ENCODE peak calls at places on chromosomes 6 and 20, in seven cellular contexts. X, Q, P, V, L, O and C are unnamed samples.

GRCh38 chr6:84967389-84967788 is 203.0 kb upstream of the TBX18 start:
- DNase-seq in X (no peak), Q (peak), P (no peak), V (no peak), L (peak), O (peak), C (no peak)

GRCh38 chr6:123715243-123715863 is 78.6 kb upstream of the TRDN start:
- DNase-seq in X (peak), Q (peak), P (no peak), V (no peak), L (peak), O (peak), C (no peak)

GRCh38 chr6:13923527-13924145 is 1.1 kb upstream of the RNF182 start:
- DNase-seq in X (peak), Q (no peak), P (no peak), V (no peak), L (no peak), O (peak), C (no peak)

GRCh38 chr20:62489186-62489939 is 13.6 kb upstream of the GATA5 start:
- DNase-seq in X (peak), Q (no peak), P (no peak), V (no peak), L (no peak), O (peak), C (no peak)

GRCh38 chr6:106739387-106739786 is 110.0 kb downstream of the QRSL1 start:
- DNase-seq in X (no peak), Q (no peak), P (peak), V (peak), L (no peak), O (peak), C (peak)

GRCh38 chr6:38603966-38604365 is 35.8 kb downstream of the BTBD9 start:
- DNase-seq in X (peak), Q (no peak), P (no peak), V (no peak), L (no peak), O (no peak), C (no peak)

GRCh38 chr6:12654107-12654506 is 62.5 kb upstream of the PHACTR1 start:
- DNase-seq in X (no peak), Q (no peak), P (no peak), V (no peak), L (no peak), O (no peak), C (no peak)

GRCh38 chr6:76441850-76442249 is 369.4 kb upstream of the IMPG1 start:
- DNase-seq in X (no peak), Q (peak), P (no peak), V (no peak), L (no peak), O (no peak), C (no peak)

GRCh38 chr6:41037107-41037900 is 1.7 kb downstream of the UNC5CL start:
- DNase-seq in X (peak), Q (no peak), P (no peak), V (no peak), L (no peak), O (peak), C (no peak)

DNA sequence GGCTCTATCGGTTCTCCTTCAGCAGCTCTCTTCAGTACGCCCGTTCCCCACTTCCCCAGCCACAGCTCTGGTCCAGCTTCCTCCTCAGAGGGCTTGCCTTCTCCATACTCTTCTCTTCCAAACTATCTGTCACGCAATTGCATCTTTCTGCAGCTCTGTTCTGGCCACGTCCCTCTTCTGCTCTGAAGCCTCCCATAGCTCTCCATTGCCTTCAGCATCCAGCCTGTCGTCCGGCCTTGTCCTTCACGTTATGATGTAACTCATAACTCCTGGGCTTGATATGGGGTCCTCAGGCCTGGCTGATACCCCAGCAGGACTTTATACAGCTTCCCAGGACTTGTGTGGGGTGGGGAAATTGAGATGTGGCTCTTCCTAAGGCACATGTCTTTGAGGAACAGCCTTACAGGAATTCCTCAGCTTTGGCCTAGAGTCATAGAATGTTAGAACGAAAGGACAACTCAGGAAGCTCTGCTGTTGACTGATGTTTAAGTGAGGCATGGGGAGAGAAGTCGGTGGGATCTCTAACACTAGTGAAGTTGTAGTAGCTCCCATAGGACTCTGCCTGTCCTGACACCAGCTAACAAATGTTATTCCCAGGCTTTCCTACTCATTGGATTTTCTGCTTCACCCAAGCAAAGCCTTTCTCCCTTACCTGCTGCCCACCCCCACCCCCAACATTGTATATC is 39.5 kb upstream of the RNF8 start:
- DNase-seq in X (no peak), Q (no peak), P (no peak), V (no peak), L (no peak), O (no peak), C (no peak)
- H3K27ac ChIP-seq in X (no peak), Q (no peak), P (no peak), V (no peak), L (no peak), O (no peak), C (no peak)

DNA sequence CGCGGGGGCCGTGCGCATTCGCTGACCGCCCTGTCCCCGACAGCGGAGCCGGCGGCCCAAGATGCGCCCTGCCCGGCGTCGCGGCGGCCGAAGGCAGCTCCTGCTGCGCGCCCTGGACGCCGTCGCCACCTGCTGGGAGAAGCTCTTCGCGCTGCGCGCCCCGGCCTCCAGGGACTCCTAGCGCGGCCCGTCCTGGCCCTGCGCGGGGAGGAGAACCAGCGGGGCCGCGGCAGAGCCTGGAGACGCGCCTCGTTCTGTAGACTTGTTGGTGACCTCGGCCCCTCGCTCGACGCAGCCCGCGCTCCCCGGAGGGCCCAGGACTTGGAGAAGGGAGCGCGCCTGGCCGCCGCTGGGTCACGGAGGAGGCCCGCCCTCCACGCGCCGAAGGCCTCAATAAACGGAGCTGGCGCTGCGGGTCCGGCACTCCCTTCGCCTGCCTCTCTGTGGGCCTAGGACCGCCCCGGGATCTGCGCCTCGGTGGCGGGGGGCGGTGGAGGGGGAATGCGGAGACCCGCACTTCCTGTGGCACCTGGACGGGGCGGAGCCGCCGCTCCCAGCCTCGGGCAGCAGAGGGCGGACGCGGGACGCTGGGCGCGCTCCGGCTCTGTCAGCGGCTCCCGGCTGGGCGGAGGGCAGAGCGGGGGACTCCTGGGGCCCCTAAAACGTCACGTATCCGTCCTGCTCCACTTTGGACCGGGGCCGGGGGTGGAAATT is 2.8 kb downstream of the C20orf204 start:
- DNase-seq in X (peak), Q (peak), P (no peak), V (peak), L (peak), O (peak), C (peak)
- H3K27ac ChIP-seq in X (no peak), Q (no peak), P (no peak), V (peak), L (peak), O (no peak), C (peak)

DNA sequence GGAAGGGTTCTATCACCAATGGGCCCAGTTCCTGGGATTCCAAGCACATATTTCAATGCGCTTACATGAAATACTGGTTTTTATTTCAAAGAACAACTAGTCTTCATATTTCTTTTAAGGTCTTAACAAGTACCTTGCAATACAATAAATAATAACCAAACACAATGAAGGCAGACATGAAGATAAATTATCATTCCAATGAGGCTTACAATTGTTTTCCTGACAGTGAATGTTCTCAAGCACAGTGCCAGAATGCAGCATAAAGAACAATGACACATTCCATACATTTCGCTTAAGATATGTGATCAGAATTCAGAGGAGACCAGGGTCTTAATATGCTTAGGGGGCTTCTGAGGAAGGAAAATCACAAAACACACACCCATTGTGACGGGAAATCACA is 26.3 kb downstream of the RAMACL start:
- DNase-seq in X (no peak), Q (no peak), P (no peak), V (no peak), L (no peak), O (no peak), C (no peak)
- H3K27ac ChIP-seq in X (no peak), Q (no peak), P (no peak), V (no peak), L (no peak), O (no peak), C (no peak)

DNA sequence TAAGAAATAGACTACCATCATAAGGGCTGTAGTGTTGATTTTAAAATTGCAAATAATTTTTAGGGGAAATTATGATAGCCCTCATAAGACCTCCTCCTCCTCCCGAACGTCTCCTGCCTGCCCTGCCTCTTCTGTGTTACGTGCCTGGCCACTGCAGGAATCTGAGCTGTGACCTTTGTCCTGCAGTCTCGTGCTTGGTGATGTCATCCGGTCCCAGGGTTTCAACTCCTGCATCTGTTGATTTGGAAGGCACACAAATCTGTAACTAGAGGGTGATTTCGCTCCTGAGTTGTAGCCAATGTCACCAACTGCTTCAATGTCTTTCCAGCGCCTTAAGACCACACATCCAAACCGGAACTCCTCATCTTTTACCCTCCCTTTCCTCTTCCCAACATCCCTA is 163.2 kb downstream of the AIG1 start:
- DNase-seq in X (no peak), Q (no peak), P (no peak), V (peak), L (no peak), O (no peak), C (peak)
- H3K27ac ChIP-seq in X (peak), Q (no peak), P (no peak), V (peak), L (no peak), O (no peak), C (no peak)

DNA sequence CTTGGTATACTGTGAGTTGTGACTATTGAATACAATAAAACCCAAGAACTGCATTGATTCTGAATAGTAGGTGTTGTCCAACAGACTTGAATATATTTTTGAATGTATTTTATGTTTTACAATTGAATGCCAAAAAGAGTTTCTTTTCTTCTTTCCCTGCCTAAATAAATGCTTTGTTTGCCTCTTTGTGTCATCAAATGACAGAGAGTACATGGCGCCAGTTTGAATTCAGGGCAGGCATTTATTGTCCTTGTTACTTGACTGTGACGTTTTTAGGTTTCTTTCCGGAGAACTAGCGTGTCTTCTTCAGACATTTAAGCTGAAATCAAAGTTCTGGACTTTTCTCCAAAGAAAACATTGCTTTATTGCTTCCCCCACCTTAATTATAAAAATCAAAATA is 16.6 kb downstream of the KIF3B start:
- DNase-seq in X (no peak), Q (no peak), P (no peak), V (no peak), L (no peak), O (no peak), C (no peak)
- H3K27ac ChIP-seq in X (no peak), Q (no peak), P (no peak), V (no peak), L (no peak), O (no peak), C (no peak)

GRCh38 chr6:160418370-160418769 is 70.2 kb downstream of the SLC22A3 start:
- DNase-seq in X (no peak), Q (no peak), P (no peak), V (no peak), L (no peak), O (no peak), C (no peak)
- H3K27ac ChIP-seq in X (no peak), Q (no peak), P (no peak), V (no peak), L (no peak), O (no peak), C (no peak)

DNA sequence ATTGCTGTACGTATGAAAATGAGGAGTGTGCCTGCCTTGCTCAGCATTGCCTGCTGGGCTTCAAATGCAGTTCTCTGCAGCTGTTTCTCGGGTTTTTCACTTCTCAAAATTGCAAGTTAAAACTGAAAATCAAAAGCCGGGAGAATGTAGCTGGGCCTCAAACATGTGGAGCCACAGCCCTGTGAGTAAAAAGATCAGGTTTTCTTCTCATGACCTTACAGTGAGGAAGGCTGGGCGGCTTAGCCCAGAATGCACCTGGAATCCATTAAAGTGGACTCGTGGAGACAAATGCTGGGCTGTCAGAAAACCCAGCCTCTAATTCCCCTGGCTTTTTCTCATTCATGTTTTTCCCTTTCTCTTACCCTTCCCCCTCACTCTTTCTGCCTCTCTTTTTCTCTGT is 34.4 kb downstream of the DSE start:
- DNase-seq in X (peak), Q (peak), P (no peak), V (no peak), L (no peak), O (peak), C (no peak)
- H3K27ac ChIP-seq in X (peak), Q (peak), P (no peak), V (peak), L (no peak), O (peak), C (no peak)

GRCh38 chr6:25017486-25017885 is 81.7 kb upstream of the RIPOR2 start:
- DNase-seq in X (peak), Q (peak), P (no peak), V (no peak), L (no peak), O (no peak), C (no peak)
- H3K27ac ChIP-seq in X (no peak), Q (peak), P (no peak), V (no peak), L (no peak), O (no peak), C (no peak)

DNA sequence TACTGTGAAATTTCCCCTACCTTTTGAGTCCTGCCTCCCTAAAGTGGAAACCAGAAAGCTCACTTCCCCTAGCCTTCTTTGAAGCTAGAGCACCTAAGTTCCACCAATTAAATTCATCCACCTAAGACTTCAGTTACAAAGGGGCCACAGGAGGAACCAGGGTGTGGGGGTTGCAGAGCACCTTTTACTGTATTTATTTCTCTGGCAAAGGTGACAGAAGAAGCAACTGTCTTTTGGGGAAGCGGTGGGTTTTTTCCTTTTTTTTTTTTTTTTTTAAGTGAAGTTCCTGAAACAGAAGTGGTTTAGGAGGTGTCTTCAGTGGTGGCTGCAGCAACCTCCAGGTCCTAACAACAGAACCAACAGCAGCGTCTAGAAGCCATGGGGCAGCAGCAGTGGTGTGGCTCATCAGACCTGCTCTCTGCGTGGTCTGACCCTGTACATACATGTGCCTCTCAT is 13.1 kb downstream of the PSMB9 start:
- DNase-seq in X (no peak), Q (peak), P (no peak), V (no peak), L (no peak), O (no peak), C (no peak)
- H3K27ac ChIP-seq in X (no peak), Q (no peak), P (no peak), V (no peak), L (no peak), O (no peak), C (no peak)

GRCh38 chr20:17678886-17679285 is 3.2 kb downstream of the RRBP1 start:
- DNase-seq in X (no peak), Q (no peak), P (no peak), V (no peak), L (no peak), O (no peak), C (no peak)
- H3K27ac ChIP-seq in X (no peak), Q (no peak), P (no peak), V (no peak), L (peak), O (peak), C (peak)